ENCODE peak calls at places on chromosomes 5 and 9, in ten cellular contexts. One of them, this sample, is unnamed.

GRCh38 chr5:119470851-119471451 is 18.7 kb downstream of the HSD17B4 start:
- DNase-seq in GM12878: no peak
- DNase-seq in CD8-positive, alpha-beta T cell: no peak
- DNase-seq in AG04450: no peak
- DNase-seq in IMR-90: peak; percentile 51
- DNase-seq in sigmoid colon: no peak
- DNase-seq in coronary artery: no peak
- DNase-seq in tibial nerve: no peak
- DNase-seq in astrocyte: peak; percentile 26
- DNase-seq in astrocyte of the spinal cord: peak; percentile 62
- DNase-seq in this sample: peak; percentile 60

GRCh38 chr9:13769641-13770040 is 490.1 kb upstream of the MPDZ start:
- DNase-seq in GM12878: no peak
- DNase-seq in CD8-positive, alpha-beta T cell: no peak
- DNase-seq in AG04450: no peak
- DNase-seq in IMR-90: no peak
- DNase-seq in sigmoid colon: no peak
- DNase-seq in coronary artery: no peak
- DNase-seq in tibial nerve: no peak
- DNase-seq in astrocyte: no peak
- DNase-seq in astrocyte of the spinal cord: no peak
- DNase-seq in this sample: no peak

GRCh38 chr9:92944921-92945320 is 2.4 kb upstream of the FGD3 start:
- DNase-seq in GM12878: no peak
- DNase-seq in CD8-positive, alpha-beta T cell: no peak
- DNase-seq in AG04450: no peak
- DNase-seq in IMR-90: no peak
- DNase-seq in sigmoid colon: no peak
- DNase-seq in coronary artery: no peak
- DNase-seq in tibial nerve: no peak
- DNase-seq in astrocyte: no peak
- DNase-seq in astrocyte of the spinal cord: no peak
- DNase-seq in this sample: no peak

GRCh38 chr9:108515856-108516255 is 339.9 kb downstream of the ACTL7B start:
- DNase-seq in GM12878: no peak
- DNase-seq in CD8-positive, alpha-beta T cell: no peak
- DNase-seq in AG04450: no peak
- DNase-seq in IMR-90: no peak
- DNase-seq in sigmoid colon: no peak
- DNase-seq in coronary artery: no peak
- DNase-seq in tibial nerve: no peak
- DNase-seq in astrocyte: no peak
- DNase-seq in astrocyte of the spinal cord: no peak
- DNase-seq in this sample: no peak

GRCh38 chr9:137128158-137129088 is 10.5 kb upstream of the GRIN1 start:
- DNase-seq in GM12878: no peak
- DNase-seq in CD8-positive, alpha-beta T cell: no peak
- DNase-seq in AG04450: no peak
- DNase-seq in IMR-90: no peak
- DNase-seq in sigmoid colon: no peak
- DNase-seq in coronary artery: no peak
- DNase-seq in tibial nerve: no peak
- DNase-seq in astrocyte: no peak
- DNase-seq in astrocyte of the spinal cord: no peak
- DNase-seq in this sample: no peak

GRCh38 chr5:169944922-169945675 is 35.2 kb downstream of the INSYN2B start:
- DNase-seq in GM12878: no peak
- DNase-seq in CD8-positive, alpha-beta T cell: no peak
- DNase-seq in AG04450: no peak
- DNase-seq in IMR-90: peak; percentile 21
- DNase-seq in sigmoid colon: no peak
- DNase-seq in coronary artery: no peak
- DNase-seq in tibial nerve: peak; percentile 12
- DNase-seq in astrocyte: no peak
- DNase-seq in astrocyte of the spinal cord: no peak
- DNase-seq in this sample: peak; percentile 13

GRCh38 chr9:136290508-136291000 is 13.3 kb downstream of the CCDC187 start:
- DNase-seq in GM12878: no peak
- DNase-seq in CD8-positive, alpha-beta T cell: no peak
- DNase-seq in AG04450: no peak
- DNase-seq in IMR-90: no peak
- DNase-seq in sigmoid colon: no peak
- DNase-seq in coronary artery: no peak
- DNase-seq in tibial nerve: no peak
- DNase-seq in astrocyte: no peak
- DNase-seq in astrocyte of the spinal cord: no peak
- DNase-seq in this sample: no peak

GRCh38 chr9:16571127-16571848 is 299.2 kb downstream of the BNC2 start:
- DNase-seq in GM12878: no peak
- DNase-seq in CD8-positive, alpha-beta T cell: no peak
- DNase-seq in AG04450: no peak
- DNase-seq in IMR-90: peak; percentile 43
- DNase-seq in sigmoid colon: no peak
- DNase-seq in coronary artery: no peak
- DNase-seq in tibial nerve: no peak
- DNase-seq in astrocyte: no peak
- DNase-seq in astrocyte of the spinal cord: no peak
- DNase-seq in this sample: no peak

DNA sequence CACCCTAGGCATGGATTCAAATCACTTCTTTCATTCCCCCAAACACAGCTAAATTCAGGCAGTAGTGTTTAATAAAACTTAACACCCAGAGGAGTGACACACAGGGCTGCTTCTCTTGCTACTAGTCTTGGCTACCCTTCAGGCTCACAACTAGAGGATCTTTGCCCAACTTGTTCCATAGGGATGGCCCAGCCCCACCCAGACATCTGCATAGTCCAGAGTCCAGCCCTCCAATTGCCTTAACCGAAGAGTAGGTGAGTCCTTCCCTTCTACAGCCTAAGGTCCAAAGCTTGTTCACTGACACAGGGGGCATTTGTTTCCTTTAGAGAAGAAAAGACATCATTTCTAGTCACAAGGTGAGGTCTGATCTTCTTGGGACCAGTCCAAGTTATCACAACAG is 15.2 kb upstream of the RXFP3 start:
- DNase-seq in GM12878: no peak
- DNase-seq in CD8-positive, alpha-beta T cell: no peak
- DNase-seq in AG04450: no peak
- DNase-seq in IMR-90: no peak
- DNase-seq in sigmoid colon: no peak
- DNase-seq in coronary artery: no peak
- DNase-seq in tibial nerve: no peak
- DNase-seq in astrocyte: no peak
- DNase-seq in astrocyte of the spinal cord: no peak
- DNase-seq in this sample: no peak
- H3K4me3 ChIP-seq in GM12878: no peak overlapping the region
- H3K4me3 ChIP-seq in CD8-positive, alpha-beta T cell: no peak overlapping the region
- H3K4me3 ChIP-seq in AG04450: no peak overlapping the region
- H3K4me3 ChIP-seq in IMR-90: no peak overlapping the region
- H3K4me3 ChIP-seq in sigmoid colon: no peak overlapping the region
- H3K4me3 ChIP-seq in coronary artery: no peak overlapping the region
- H3K4me3 ChIP-seq in tibial nerve: no peak overlapping the region
- H3K4me3 ChIP-seq in astrocyte: no peak overlapping the region
- H3K4me3 ChIP-seq in astrocyte of the spinal cord: no peak overlapping the region
- H3K4me3 ChIP-seq in this sample: no peak overlapping the region

GRCh38 chr5:149731332-149731616 is 1.2 kb downstream of the PPARGC1B start:
- DNase-seq in GM12878: no peak
- DNase-seq in CD8-positive, alpha-beta T cell: peak; percentile 2
- DNase-seq in AG04450: no peak
- DNase-seq in IMR-90: no peak
- DNase-seq in sigmoid colon: no peak
- DNase-seq in coronary artery: no peak
- DNase-seq in tibial nerve: no peak
- DNase-seq in astrocyte: no peak
- DNase-seq in astrocyte of the spinal cord: no peak
- DNase-seq in this sample: no peak

GRCh38 chr5:149729150-149729549 is 960 bp upstream of the PPARGC1B start:
- DNase-seq in GM12878: no peak
- DNase-seq in CD8-positive, alpha-beta T cell: no peak
- DNase-seq in AG04450: no peak
- DNase-seq in IMR-90: no peak
- DNase-seq in sigmoid colon: no peak
- DNase-seq in coronary artery: no peak
- DNase-seq in tibial nerve: no peak
- DNase-seq in astrocyte: no peak
- DNase-seq in astrocyte of the spinal cord: no peak
- DNase-seq in this sample: no peak

GRCh38 chr5:149731617-149732400 is 1.7 kb downstream of the PPARGC1B start:
- DNase-seq in GM12878: peak; percentile 62
- DNase-seq in CD8-positive, alpha-beta T cell: peak; percentile 39
- DNase-seq in AG04450: peak; percentile 10
- DNase-seq in IMR-90: peak; percentile 58
- DNase-seq in sigmoid colon: peak; percentile 96
- DNase-seq in coronary artery: no peak
- DNase-seq in tibial nerve: peak; percentile 72
- DNase-seq in astrocyte: peak; percentile 74
- DNase-seq in astrocyte of the spinal cord: peak; percentile 73
- DNase-seq in this sample: peak; percentile 94

GRCh38 chr5:149732500-149733128 is 2.5 kb downstream of the PPARGC1B start:
- DNase-seq in GM12878: no peak
- DNase-seq in CD8-positive, alpha-beta T cell: no peak
- DNase-seq in AG04450: no peak
- DNase-seq in IMR-90: no peak
- DNase-seq in sigmoid colon: peak; percentile 90
- DNase-seq in coronary artery: no peak
- DNase-seq in tibial nerve: no peak
- DNase-seq in astrocyte: no peak
- DNase-seq in astrocyte of the spinal cord: peak; percentile 6
- DNase-seq in this sample: no peak

DNA sequence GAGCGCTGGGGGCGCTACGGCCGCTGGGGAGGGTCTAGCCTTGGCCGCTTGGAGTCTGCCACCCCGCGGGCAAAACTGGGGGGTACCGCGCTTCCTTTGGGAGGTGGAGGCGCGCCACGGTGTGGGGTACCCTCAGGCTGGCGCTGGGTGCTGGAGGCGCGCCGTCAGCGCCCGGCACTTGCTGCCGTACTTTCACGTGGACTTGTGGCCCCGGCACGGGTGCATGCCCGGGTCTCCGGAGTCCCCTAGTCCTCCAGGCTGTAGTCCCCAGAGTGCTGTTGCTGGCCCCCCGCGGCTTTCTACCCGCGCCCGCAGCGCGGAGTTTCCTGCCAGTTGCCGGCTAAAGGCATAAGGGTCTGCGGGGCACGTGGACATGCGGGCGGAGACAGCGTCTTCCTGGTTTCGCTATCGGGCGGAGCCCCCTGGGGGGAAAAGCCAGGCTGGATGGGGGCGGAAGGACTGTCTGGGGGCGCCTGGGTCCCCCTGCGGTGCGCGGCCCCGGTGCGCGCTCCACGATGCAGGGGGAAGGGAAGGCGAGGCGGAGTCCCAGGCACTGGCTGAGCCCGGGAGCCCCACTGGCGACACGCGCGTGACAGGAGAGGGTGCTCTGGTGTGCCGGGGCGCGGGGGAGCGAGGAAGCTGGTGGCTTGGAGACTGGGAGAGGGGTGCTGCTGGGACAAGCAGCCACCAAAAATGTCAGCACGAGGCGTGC is 666 bp downstream of the PPARGC1B start:
- DNase-seq in GM12878: no peak
- DNase-seq in CD8-positive, alpha-beta T cell: peak; percentile 17
- DNase-seq in AG04450: no peak
- DNase-seq in IMR-90: no peak
- DNase-seq in sigmoid colon: peak; percentile 82
- DNase-seq in coronary artery: no peak
- DNase-seq in tibial nerve: no peak
- DNase-seq in astrocyte: peak; percentile 8
- DNase-seq in astrocyte of the spinal cord: peak; percentile 22
- DNase-seq in this sample: peak; percentile 78
- TF ChIP-seq CTCF in GM12878: no peak
- TF ChIP-seq CTCF in CD8-positive, alpha-beta T cell: no peak
- TF ChIP-seq CTCF in AG04450: no peak
- TF ChIP-seq CTCF in IMR-90: no peak
- TF ChIP-seq CTCF in sigmoid colon: no peak
- TF ChIP-seq CTCF in coronary artery: no peak
- TF ChIP-seq CTCF in tibial nerve: no peak
- TF ChIP-seq CTCF in astrocyte: no peak
- TF ChIP-seq CTCF in astrocyte of the spinal cord: no peak
- TF ChIP-seq CTCF in this sample: no peak

GRCh38 chr9:87500491-87500890 is 2.8 kb downstream of the DAPK1 start:
- DNase-seq in GM12878: no peak
- DNase-seq in CD8-positive, alpha-beta T cell: no peak
- DNase-seq in AG04450: no peak
- DNase-seq in IMR-90: no peak
- DNase-seq in sigmoid colon: no peak
- DNase-seq in coronary artery: no peak
- DNase-seq in tibial nerve: no peak
- DNase-seq in astrocyte: no peak
- DNase-seq in astrocyte of the spinal cord: no peak
- DNase-seq in this sample: peak; percentile 61

GRCh38 chr9:87498816-87499454 is 1.3 kb downstream of the DAPK1 start:
- DNase-seq in GM12878: no peak
- DNase-seq in CD8-positive, alpha-beta T cell: no peak
- DNase-seq in AG04450: no peak
- DNase-seq in IMR-90: no peak
- DNase-seq in sigmoid colon: no peak
- DNase-seq in coronary artery: no peak
- DNase-seq in tibial nerve: no peak
- DNase-seq in astrocyte: no peak
- DNase-seq in astrocyte of the spinal cord: no peak
- DNase-seq in this sample: no peak

GRCh38 chr9:87500894-87501656 is 3.4 kb downstream of the DAPK1 start:
- DNase-seq in GM12878: no peak
- DNase-seq in CD8-positive, alpha-beta T cell: no peak
- DNase-seq in AG04450: no peak
- DNase-seq in IMR-90: no peak
- DNase-seq in sigmoid colon: no peak
- DNase-seq in coronary artery: no peak
- DNase-seq in tibial nerve: no peak
- DNase-seq in astrocyte: no peak
- DNase-seq in astrocyte of the spinal cord: no peak
- DNase-seq in this sample: no peak

GRCh38 chr9:87498046-87498815 is 564 bp downstream of the DAPK1 start:
- DNase-seq in GM12878: no peak
- DNase-seq in CD8-positive, alpha-beta T cell: no peak
- DNase-seq in AG04450: no peak
- DNase-seq in IMR-90: no peak
- DNase-seq in sigmoid colon: peak; percentile 78
- DNase-seq in coronary artery: no peak
- DNase-seq in tibial nerve: no peak
- DNase-seq in astrocyte: peak; percentile 34
- DNase-seq in astrocyte of the spinal cord: peak; percentile 30
- DNase-seq in this sample: peak; percentile 45

GRCh38 chr9:87499455-87500015 is 1.9 kb downstream of the DAPK1 start:
- DNase-seq in GM12878: no peak
- DNase-seq in CD8-positive, alpha-beta T cell: no peak
- DNase-seq in AG04450: no peak
- DNase-seq in IMR-90: no peak
- DNase-seq in sigmoid colon: no peak
- DNase-seq in coronary artery: no peak
- DNase-seq in tibial nerve: no peak
- DNase-seq in astrocyte: no peak
- DNase-seq in astrocyte of the spinal cord: no peak
- DNase-seq in this sample: peak; percentile 69
- H3K4me3 ChIP-seq in GM12878: peak overlapping the region; percentile 82
- H3K4me3 ChIP-seq in CD8-positive, alpha-beta T cell: no peak overlapping the region
- H3K4me3 ChIP-seq in AG04450: no peak overlapping the region
- H3K4me3 ChIP-seq in IMR-90: no peak overlapping the region
- H3K4me3 ChIP-seq in sigmoid colon: peak overlapping the region; percentile 95
- H3K4me3 ChIP-seq in coronary artery: peak overlapping the region; percentile 85
- H3K4me3 ChIP-seq in tibial nerve: peak overlapping the region; percentile 72
- H3K4me3 ChIP-seq in astrocyte: peak overlapping the region; percentile 71
- H3K4me3 ChIP-seq in astrocyte of the spinal cord: peak overlapping the region; percentile 57
- H3K4me3 ChIP-seq in this sample: peak overlapping the region; percentile 60

DNA sequence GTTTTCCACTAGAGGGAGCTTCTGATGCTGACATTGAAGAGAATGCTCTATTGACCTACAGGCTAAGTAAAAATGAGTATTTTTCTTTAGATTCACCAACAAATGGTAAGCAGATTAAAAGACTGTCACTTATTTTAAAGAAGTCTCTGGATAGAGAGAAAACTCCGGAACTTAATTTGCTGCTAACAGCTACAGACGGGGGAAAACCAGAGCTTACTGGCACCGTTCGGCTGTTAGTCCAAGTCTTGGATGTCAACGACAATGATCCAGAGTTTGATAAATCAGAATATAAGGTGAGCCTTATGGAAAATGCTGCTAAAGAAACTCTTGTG is 764 bp downstream of the PCDHA11 start:
- DNase-seq in GM12878: no peak
- DNase-seq in CD8-positive, alpha-beta T cell: no peak
- DNase-seq in AG04450: no peak
- DNase-seq in IMR-90: no peak
- DNase-seq in sigmoid colon: no peak
- DNase-seq in coronary artery: no peak
- DNase-seq in tibial nerve: no peak
- DNase-seq in astrocyte: no peak
- DNase-seq in astrocyte of the spinal cord: no peak
- DNase-seq in this sample: no peak
- TF ChIP-seq CTCF in GM12878: no peak
- TF ChIP-seq CTCF in CD8-positive, alpha-beta T cell: no peak
- TF ChIP-seq CTCF in AG04450: no peak
- TF ChIP-seq CTCF in IMR-90: no peak
- TF ChIP-seq CTCF in sigmoid colon: no peak
- TF ChIP-seq CTCF in coronary artery: no peak
- TF ChIP-seq CTCF in tibial nerve: no peak
- TF ChIP-seq CTCF in astrocyte: no peak
- TF ChIP-seq CTCF in astrocyte of the spinal cord: no peak
- TF ChIP-seq CTCF in this sample: no peak